ENCODE peak calls at places on chromosomes 3 and 15, in five cellular contexts. K is HepG2, A is H1, C is GM12878, X is K562. T is an unnamed sample. For H3K4me1, the result is how much of the 10 kb centered on the place peaks cover.

GRCh38 chr3:72811551-72811950 is 36.7 kb downstream of the SHQ1 start:
- DNase-seq in K (no peak), X (no peak), C (no peak), A (no peak), T (no peak)

GRCh38 chr3:119295816-119296484 is 1.8 kb downstream of the ARHGAP31 start:
- DNase-seq in K (no peak), X (no peak), C (no peak), A (no peak), T (no peak)

GRCh38 chr3:100769693-100770092 is 60.4 kb downstream of the TFG start:
- DNase-seq in C (no peak), K (no peak), X (no peak), A (no peak), T (no peak)

GRCh38 chr3:126396536-126396935 is 1.8 kb downstream of the CFAP100 start:
- DNase-seq in K (no peak), C (no peak), A (no peak), X (no peak), T (no peak)

GRCh38 chr3:52682016-52682415 is 3.7 kb downstream of the PBRM1 start:
- DNase-seq in K (peak), X (peak), A (no peak), C (no peak), T (no peak)

GRCh38 chr3:46353639-46354410 is at the start of gene CCR2:
- DNase-seq in X (no peak), C (no peak), A (no peak), K (no peak), T (no peak)

GRCh38 chr3:30440147-30440604 is 166.2 kb upstream of the TGFBR2 start:
- DNase-seq in C (no peak), A (no peak), X (no peak), K (peak), T (peak)

GRCh38 chr15:64856429-64857145 is 14.9 kb downstream of the PLEKHO2 start:
- DNase-seq in A (no peak), X (no peak), K (peak), C (no peak), T (no peak)

GRCh38 chr3:124117486-124117885 is 125.6 kb upstream of the ROPN1 start:
- DNase-seq in X (no peak), C (no peak), A (no peak), K (no peak), T (no peak)

GRCh38 chr3:47523310-47524073 is 10.0 kb upstream of the ELP6 start:
- DNase-seq in A (no peak), C (no peak), K (no peak), X (no peak), T (no peak)

GRCh38 chr15:69853572-69853971 is 244.1 kb downstream of the TLE3 start:
- DNase-seq in A (peak), C (no peak), X (no peak), K (no peak), T (no peak)

GRCh38 chr15:94844533-94845390 is 613.4 kb downstream of the MCTP2 start:
- DNase-seq in A (no peak), X (peak), C (no peak), K (peak), T (peak)
- TF ChIP-seq POLR2AphosphoS5 in A (no peak), X (peak), C (no peak), K (no peak), T (no peak)

GRCh38 chr3:24184528-24185176 is 239.6 kb downstream of the NR1D2 start:
- DNase-seq in X (no peak), A (no peak), C (no peak), K (no peak), T (no peak)

GRCh38 chr3:24181256-24181655 is 236.2 kb downstream of the NR1D2 start:
- DNase-seq in C (no peak), K (peak), A (no peak), X (no peak), T (no peak)

GRCh38 chr3:24182756-24183155 is 237.7 kb downstream of the NR1D2 start:
- DNase-seq in C (no peak), X (no peak), A (no peak), K (no peak), T (no peak)

GRCh38 chr3:24180616-24181015 is 235.5 kb downstream of the NR1D2 start:
- DNase-seq in K (no peak), C (no peak), A (no peak), X (no peak), T (no peak)

DNA sequence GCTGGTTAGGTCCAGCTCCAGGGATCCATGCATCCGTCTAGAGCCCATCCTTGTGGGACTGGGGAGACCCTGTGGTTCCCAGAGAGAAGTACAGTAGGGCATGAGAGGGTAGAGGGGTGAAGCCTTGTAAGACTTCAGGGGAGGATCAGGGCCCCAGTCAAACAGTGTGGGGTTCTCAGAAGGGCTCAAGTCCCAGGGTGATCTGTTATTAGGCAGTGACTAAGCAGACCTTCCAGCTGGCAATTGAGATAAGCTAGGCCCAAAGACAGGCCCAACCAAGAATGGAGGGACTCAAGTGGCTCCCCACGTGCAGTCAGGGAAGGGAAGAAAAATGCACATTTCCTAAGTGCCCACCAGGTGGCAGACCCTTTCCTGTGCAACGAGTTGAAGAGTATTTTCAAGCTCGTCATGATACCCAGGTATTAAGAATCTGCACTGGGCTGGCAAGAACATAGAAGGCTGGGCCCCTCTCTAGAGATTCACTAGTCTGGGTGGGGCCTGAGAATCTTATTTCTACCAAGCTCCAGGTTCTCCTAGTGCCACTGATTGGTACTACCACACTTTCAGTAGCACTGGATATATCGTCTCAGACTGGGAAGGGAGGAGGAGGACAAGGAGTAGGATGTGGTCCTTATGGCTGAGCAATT is 240.8 kb downstream of the NR1D2 start:
- DNase-seq in C (no peak), X (peak), K (peak), A (peak), T (peak)
- TF ChIP-seq EP300 in C (no peak), X (peak), K (no peak), A (no peak), T (no peak)

DNA sequence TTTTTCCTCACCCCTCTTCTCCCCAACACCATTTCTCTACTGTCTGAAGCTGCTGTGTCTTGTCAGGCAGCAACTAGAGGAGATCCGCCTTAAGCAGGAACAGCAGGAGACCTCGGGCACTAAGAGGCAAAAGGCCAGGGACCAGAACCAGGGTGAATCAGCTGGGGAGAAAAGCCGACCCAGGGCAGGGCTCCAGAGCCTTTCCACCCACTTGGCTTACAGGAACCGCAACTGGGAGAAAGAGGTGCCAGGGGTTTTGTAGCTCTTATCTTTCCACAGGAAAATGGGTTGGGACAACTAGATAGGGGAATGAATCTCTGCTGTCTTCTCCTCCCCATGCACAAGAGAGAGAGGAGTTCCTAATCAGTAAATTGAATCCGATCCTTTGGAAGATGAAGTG is 3.0 kb upstream of the NGRN start:
- DNase-seq in X (no peak), A (no peak), K (no peak), C (no peak), T (no peak)
- H3K4me1 ChIP-seq in X (under half), A (under half), K (under half), C (under half), T (under half)

GRCh38 chr3:159832024-159832423 is 156.6 kb upstream of the IL12A start:
- DNase-seq in A (no peak), C (peak), K (no peak), X (no peak), T (no peak)

GRCh38 chr3:159831466-159831865 is 157.2 kb upstream of the IL12A start:
- DNase-seq in K (no peak), C (no peak), A (no peak), X (no peak), T (no peak)

GRCh38 chr3:159828542-159828943 is 160.1 kb upstream of the IL12A start:
- DNase-seq in C (no peak), A (no peak), X (peak), K (peak), T (no peak)

GRCh38 chr3:159830523-159831151 is 158.0 kb upstream of the IL12A start:
- DNase-seq in A (no peak), X (no peak), K (no peak), C (no peak), T (no peak)

GRCh38 chr3:159829056-159829995 is 159.3 kb upstream of the IL12A start:
- DNase-seq in A (no peak), K (peak), X (no peak), C (no peak), T (no peak)
- TF ChIP-seq POLR2AphosphoS5 in A (no peak), K (no peak), X (no peak), C (no peak), T (no peak)

GRCh38 chr3:50166309-50167019 is 11.3 kb downstream of the SEMA3F start:
- DNase-seq in K (no peak), X (no peak), A (no peak), C (no peak), T (no peak)
- TF ChIP-seq EP300 in K (no peak), X (no peak), A (no peak), C (no peak), T (no peak)

T was measured in stomach.